ENCODE peak calls at places on chromosomes 1 and 21, in four cellular contexts. L, G, M and I are unnamed samples.

GRCh38 chr21:18950045-18950740 is 546.6 kb upstream of the TMPRSS15 start:
- DNase-seq in L (no peak), G (no peak), M (no peak), I (no peak)

GRCh38 chr1:77557053-77557452 is 125.4 kb downstream of the ZZZ3 start:
- DNase-seq in L (no peak), G (no peak), M (no peak), I (no peak)

GRCh38 chr1:210600421-210601195 is 271.9 kb downstream of the HHAT start:
- DNase-seq in L (no peak), G (no peak), M (no peak), I (no peak)

GRCh38 chr1:81377406-81377805 is 423.3 kb upstream of the ADGRL2 start:
- DNase-seq in L (peak), G (no peak), M (no peak), I (no peak)

GRCh38 chr1:111988743-111989453 is 570 bp downstream of the KCND3 start:
- DNase-seq in L (no peak), G (no peak), M (peak), I (peak)

GRCh38 chr21:25292396-25292795 is 314.9 kb downstream of the MRPL39 start:
- DNase-seq in L (no peak), G (no peak), M (no peak), I (no peak)

GRCh38 chr1:40362699-40363098 is 10.8 kb upstream of the SMAP2 start:
- DNase-seq in L (no peak), G (no peak), M (no peak), I (no peak)

GRCh38 chr1:234139966-234140365 is 233.3 kb upstream of the COA6 start:
- DNase-seq in L (no peak), G (no peak), M (no peak), I (no peak)

GRCh38 chr1:85465099-85465790 is at the start of gene DDAH1:
- DNase-seq in L (no peak), G (no peak), M (peak), I (peak)

GRCh38 chr1:10818262-10819197 is 22.1 kb upstream of the CASZ1 start:
- DNase-seq in L (no peak), G (no peak), M (no peak), I (peak)

GRCh38 chr1:228930479-228930957 is 195.2 kb downstream of the RHOU start:
- DNase-seq in L (no peak), G (no peak), M (no peak), I (no peak)

GRCh38 chr1:41672173-41672572 is 187.7 kb upstream of the EDN2 start:
- DNase-seq in L (no peak), G (no peak), M (no peak), I (peak)

GRCh38 chr1:31762726-31763670 is 1.1 kb downstream of the ADGRB2 start:
- DNase-seq in L (peak), G (peak), M (peak), I (peak)

GRCh38 chr1:56958526-56958925 is 7.3 kb downstream of the C8B start:
- DNase-seq in L (no peak), G (no peak), M (no peak), I (no peak)

GRCh38 chr1:84883286-84883685 is 9.7 kb downstream of the LPAR3 start:
- DNase-seq in L (no peak), G (no peak), M (no peak), I (no peak)

GRCh38 chr1:43327549-43328292 is 9.9 kb upstream of the MPL start:
- DNase-seq in L (no peak), G (no peak), M (no peak), I (no peak)

GRCh38 chr1:53292690-53293089 is 35.2 kb downstream of the LRP8 start:
- DNase-seq in L (peak), G (no peak), M (no peak), I (no peak)

GRCh38 chr1:240356568-240356967 is 255.4 kb downstream of the GREM2 start:
- DNase-seq in L (no peak), G (no peak), M (no peak), I (no peak)

GRCh38 chr1:162421258-162422194 is 9.6 kb upstream of the SH2D1B start:
- DNase-seq in L (no peak), G (no peak), M (no peak), I (no peak)

GRCh38 chr21:32457360-32457840 is 44.9 kb downstream of the EVA1C start:
- DNase-seq in L (no peak), G (peak), M (no peak), I (peak)

GRCh38 chr1:230708631-230709580 is 5.0 kb downstream of the AGT start:
- DNase-seq in L (no peak), G (no peak), M (no peak), I (no peak)